ENCODE peak calls at places on chromosome 21, in seven cellular contexts. Q is brain microvascular endothelial cell, D is Caco-2, W is thoracic aorta, B is kidney epithelial cell, H is Peyer's patch, T is lower lobe of right lung. S is an unnamed sample.

GRCh38 chr21:42468511-42469131 is 27.4 kb downstream of the RSPH1 start:
- DNase-seq in D (no peak), T (no peak), B (no peak), Q (no peak), H (no peak), W (no peak), S (no peak)

GRCh38 chr21:26513212-26513611 is 59.9 kb downstream of the CYYR1 start:
- DNase-seq in B (no peak), Q (peak; percentile 14), D (no peak), T (no peak), H (no peak), W (no peak), S (no peak)

GRCh38 chr21:38804617-38805281 is 980 bp upstream of the ETS2 start:
- DNase-seq in T (peak; percentile 89), D (peak; percentile 69), W (no peak), Q (peak; percentile 79), B (no peak), H (peak; percentile 48), S (no peak)

GRCh38 chr21:14318598-14318997 is 64.3 kb downstream of the HSPA13 start:
- DNase-seq in W (no peak), B (no peak), T (no peak), D (no peak), Q (no peak), H (no peak), S (no peak)

GRCh38 chr21:24290151-24290833 is 1317.0 kb downstream of the MRPL39 start:
- DNase-seq in H (no peak), W (no peak), B (no peak), T (no peak), Q (no peak), D (no peak), S (no peak)

GRCh38 chr21:38807987-38808386 is 2.3 kb downstream of the ETS2 start:
- DNase-seq in T (no peak), W (no peak), H (no peak), Q (no peak), B (no peak), D (no peak), S (no peak)

GRCh38 chr21:41583274-41583790 is 75.4 kb upstream of the TMPRSS2 start:
- DNase-seq in H (no peak), Q (no peak), W (no peak), D (peak; percentile 73), B (no peak), T (peak; percentile 88), S (no peak)

GRCh38 chr21:40765771-40766170 is 81.2 kb downstream of the DSCAM start:
- DNase-seq in Q (no peak), T (no peak), H (no peak), B (no peak), W (no peak), D (no peak), S (no peak)

GRCh38 chr21:35077975-35078374 is 28.9 kb upstream of the RUNX1 start:
- DNase-seq in Q (no peak), B (no peak), T (no peak), H (no peak), D (no peak), W (no peak), S (no peak)

GRCh38 chr21:40445349-40445921 is 401.5 kb downstream of the DSCAM start:
- DNase-seq in B (no peak), Q (no peak), D (no peak), H (no peak), W (no peak), T (no peak), S (no peak)

GRCh38 chr21:27429612-27430361 is 462.9 kb upstream of the ADAMTS5 start:
- DNase-seq in W (no peak), B (no peak), D (no peak), T (no peak), Q (no peak), H (no peak), S (no peak)

GRCh38 chr21:46119565-46120271 is 21.8 kb downstream of the COL6A2 start:
- DNase-seq in B (no peak), Q (no peak), H (no peak), D (peak; percentile 19), T (peak; percentile 34), W (no peak), S (no peak)

GRCh38 chr21:42499430-42500106 is 3.5 kb upstream of the RSPH1 start:
- DNase-seq in D (no peak), H (peak; percentile 12), B (no peak), Q (no peak), W (no peak), T (no peak), S (no peak)

GRCh38 chr21:34736116-34736870 is 67.5 kb downstream of the CLIC6 start:
- DNase-seq in D (no peak), H (no peak), B (no peak), T (no peak), Q (peak; percentile 24), W (no peak), S (no peak)

GRCh38 chr21:25979845-25980433 is 190.6 kb downstream of the APP start:
- DNase-seq in B (no peak), D (no peak), H (no peak), T (no peak), W (no peak), Q (no peak), S (no peak)

GRCh38 chr21:44894687-44895302 is 21.3 kb upstream of the PTTG1IP start:
- DNase-seq in T (peak; percentile 35), W (no peak), H (no peak), Q (no peak), D (no peak), B (no peak), S (no peak)

GRCh38 chr21:33069645-33069993 is 322 bp upstream of the OLIG1 start:
- DNase-seq in H (no peak), W (no peak), T (no peak), B (no peak), Q (no peak), D (no peak), S (no peak)
- H3K4me3 ChIP-seq in H (peak overlapping the region; percentile 31), W (peak overlapping the region; percentile 63), T (peak overlapping the region; percentile 53), B (no peak overlapping the region), Q (no peak overlapping the region), D (no peak overlapping the region), S (peak overlapping the region; percentile 60)

GRCh38 chr21:32925098-32925497 is 100.6 kb upstream of the OLIG2 start:
- DNase-seq in T (no peak), D (no peak), W (no peak), B (no peak), H (no peak), Q (no peak), S (no peak)

GRCh38 chr21:32917392-32918135 is 108.2 kb upstream of the OLIG2 start:
- DNase-seq in D (no peak), H (no peak), W (no peak), Q (no peak), T (no peak), B (no peak), S (no peak)

GRCh38 chr21:32918467-32919140 is 107.1 kb upstream of the OLIG2 start:
- DNase-seq in B (no peak), T (no peak), W (no peak), D (no peak), H (no peak), Q (no peak), S (no peak)

GRCh38 chr21:32920474-32920873 is 105.3 kb upstream of the OLIG2 start:
- DNase-seq in D (no peak), B (no peak), H (no peak), Q (no peak), T (no peak), W (no peak), S (no peak)

GRCh38 chr21:32921632-32922230 is 104.0 kb upstream of the OLIG2 start:
- DNase-seq in W (no peak), H (peak; percentile 42), Q (no peak), D (no peak), T (peak; percentile 61), B (no peak), S (no peak)
- TF ChIP-seq CTCF in W (no peak), H (no peak), Q (peak; percentile 62), D (peak; percentile 36), T (peak; percentile 61), B (peak; percentile 45), S (peak; percentile 24)

GRCh38 chr21:32391755-32392154 is 1.1 kb downstream of the URB1 start:
- DNase-seq in Q (no peak), D (no peak), B (no peak), T (no peak), W (no peak), H (no peak), S (no peak)
- H3K4me3 ChIP-seq in Q (peak overlapping the region; percentile 96), D (peak overlapping the region; percentile 94), B (peak overlapping the region; percentile 97), T (peak overlapping the region; percentile 88), W (peak overlapping the region; percentile 99), H (peak overlapping the region; percentile 94), S (peak overlapping the region; percentile 81)

GRCh38 chr21:33123396-33124120 is 53.6 kb downstream of the OLIG1 start:
- DNase-seq in W (no peak), Q (no peak), D (no peak), H (no peak), T (no peak), B (no peak), S (no peak)
- TF ChIP-seq CTCF in W (no peak), Q (no peak), D (no peak), H (no peak), T (no peak), B (no peak), S (no peak)

GRCh38 chr21:15732996-15733329 is 3.2 kb downstream of the USP25 start:
- DNase-seq in T (no peak), Q (no peak), D (no peak), W (no peak), H (no peak), B (no peak), S (no peak)
- H3K4me3 ChIP-seq in T (peak overlapping the region; percentile 74), Q (no peak overlapping the region), D (no peak overlapping the region), W (peak overlapping the region; percentile 96), H (no peak overlapping the region), B (peak overlapping the region; percentile 90), S (no peak overlapping the region)

S was measured in esophagus squamous epithelium.